ENCODE peak calls at places on chromosomes 4 and X, in six cellular contexts. K is fibroblast of mammary gland, B is PC-3, R is retinal pigment epithelial cell, Y is lung, V is transverse colon. C is an unnamed sample.

GRCh38 chr4:105022811-105023667 is 123.6 kb upstream of the TET2 start:
- DNase-seq in K (peak; percentile 39), Y (no peak), V (no peak), R (no peak), B (peak; percentile 84), C (no peak)

GRCh38 chrX:30010471-30010870 is 204.9 kb upstream of the MAGEB2 start:
- DNase-seq in V (no peak), K (no peak), Y (no peak), R (no peak), B (no peak), C (no peak)

GRCh38 chr4:81427605-81427922 is 44.1 kb downstream of the RASGEF1B start:
- DNase-seq in B (no peak), Y (no peak), R (no peak), K (no peak), V (no peak), C (no peak)

GRCh38 chrX:104679175-104679574 is 113.2 kb downstream of the IL1RAPL2 start:
- DNase-seq in R (no peak), V (no peak), Y (no peak), B (peak; percentile 79), K (no peak), C (no peak)

GRCh38 chrX:2391869-2392606 is 108.7 kb downstream of the DHRSX start:
- DNase-seq in B (peak; percentile 93), Y (no peak), K (peak; percentile 80), V (no peak), R (peak; percentile 81), C (peak; percentile 90)

GRCh38 chr4:174604198-174604597 is 81.9 kb upstream of the HPGD start:
- DNase-seq in K (peak; percentile 71), B (peak; percentile 91), V (no peak), Y (no peak), R (no peak), C (peak; percentile 19)

GRCh38 chr4:168784786-168785461 is 225.1 kb downstream of the CBR4 start:
- DNase-seq in Y (no peak), B (peak; percentile 10), R (peak; percentile 99), V (no peak), K (no peak), C (no peak)

GRCh38 chrX:28120076-28120475 is 138.8 kb upstream of the DCAF8L1 start:
- DNase-seq in R (no peak), V (no peak), Y (no peak), K (no peak), B (peak; percentile 86), C (peak; percentile 31)

GRCh38 chr4:173461170-173461569 is 62.3 kb upstream of the SCRG1 start:
- DNase-seq in R (no peak), K (peak; percentile 48), B (peak; percentile 62), Y (no peak), V (no peak), C (no peak)

GRCh38 chr4:687048-687974 is 1.6 kb downstream of the SLC49A3 start:
- DNase-seq in K (peak; percentile 97), R (peak; percentile 48), V (peak; percentile 91), Y (peak; percentile 88), B (peak; percentile 73), C (peak; percentile 62)

GRCh38 chrX:147478899-147479298 is 432.8 kb upstream of the FMR1 start:
- DNase-seq in K (no peak), Y (no peak), V (no peak), R (no peak), B (no peak), C (no peak)

GRCh38 chrX:12700745-12701144 is 90.5 kb upstream of the PRPS2 start:
- DNase-seq in V (no peak), K (no peak), R (no peak), Y (no peak), B (no peak), C (no peak)

GRCh38 chr4:1502976-1503375 is 96.7 kb upstream of the NKX1-1 start:
- DNase-seq in B (no peak), Y (no peak), V (peak; percentile 3), K (no peak), R (no peak), C (no peak)

GRCh38 chr4:56215901-56216300 is 171.4 kb downstream of the AASDH start:
- DNase-seq in Y (no peak), B (peak; percentile 72), K (peak; percentile 63), V (peak; percentile 72), R (peak; percentile 37), C (no peak)

GRCh38 chr4:22238742-22239141 is 277.1 kb downstream of the ADGRA3 start:
- DNase-seq in Y (no peak), R (no peak), K (no peak), B (no peak), V (peak; percentile 16), C (no peak)

GRCh38 chr4:44221407-44221806 is 227.2 kb downstream of the KCTD8 start:
- DNase-seq in R (no peak), K (no peak), V (no peak), B (no peak), Y (no peak), C (no peak)

GRCh38 chr4:149980941-149981340 is 97.3 kb upstream of the DCLK2 start:
- DNase-seq in V (peak; percentile 60), K (peak; percentile 69), Y (no peak), B (peak; percentile 67), R (no peak), C (peak; percentile 25)

GRCh38 chrX:108122748-108123147 is 31.2 kb downstream of the ATG4A start:
- DNase-seq in Y (no peak), R (peak; percentile 30), K (peak; percentile 45), V (no peak), B (no peak), C (no peak)

GRCh38 chr4:15341733-15342300 is 86.0 kb upstream of the C1QTNF7 start:
- DNase-seq in V (no peak), K (no peak), B (no peak), Y (no peak), R (no peak), C (no peak)
- TF ChIP-seq CTCF in V (no peak), K (no peak), B (no peak), Y (no peak), R (no peak), C (no peak)

DNA sequence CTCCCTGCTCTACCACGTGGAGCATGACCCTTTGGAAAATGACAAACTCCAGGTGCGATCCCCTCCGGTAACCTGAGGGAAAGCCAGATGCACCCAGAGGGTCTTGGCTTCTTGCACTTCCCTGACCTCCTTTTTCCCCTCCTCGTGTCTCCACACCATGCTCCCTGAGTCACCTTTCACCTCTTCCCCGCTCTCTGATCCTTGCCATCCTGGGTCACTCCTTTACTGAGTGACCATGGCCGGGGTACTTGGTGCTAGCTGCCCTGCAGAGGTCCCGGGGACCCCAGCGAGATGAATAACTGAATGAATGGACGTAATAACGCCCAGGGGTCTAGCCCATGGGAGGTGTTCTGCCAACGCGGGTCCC is 401 bp upstream of the ZFP92 start:
- DNase-seq in V (no peak), B (no peak), R (no peak), Y (no peak), K (no peak), C (no peak)
- H3K4me3 ChIP-seq in V (peak overlapping the region; percentile 35), B (no peak overlapping the region), R (peak overlapping the region; percentile 32), Y (no peak overlapping the region), K (no peak overlapping the region), C (peak overlapping the region; percentile 45)

DNA sequence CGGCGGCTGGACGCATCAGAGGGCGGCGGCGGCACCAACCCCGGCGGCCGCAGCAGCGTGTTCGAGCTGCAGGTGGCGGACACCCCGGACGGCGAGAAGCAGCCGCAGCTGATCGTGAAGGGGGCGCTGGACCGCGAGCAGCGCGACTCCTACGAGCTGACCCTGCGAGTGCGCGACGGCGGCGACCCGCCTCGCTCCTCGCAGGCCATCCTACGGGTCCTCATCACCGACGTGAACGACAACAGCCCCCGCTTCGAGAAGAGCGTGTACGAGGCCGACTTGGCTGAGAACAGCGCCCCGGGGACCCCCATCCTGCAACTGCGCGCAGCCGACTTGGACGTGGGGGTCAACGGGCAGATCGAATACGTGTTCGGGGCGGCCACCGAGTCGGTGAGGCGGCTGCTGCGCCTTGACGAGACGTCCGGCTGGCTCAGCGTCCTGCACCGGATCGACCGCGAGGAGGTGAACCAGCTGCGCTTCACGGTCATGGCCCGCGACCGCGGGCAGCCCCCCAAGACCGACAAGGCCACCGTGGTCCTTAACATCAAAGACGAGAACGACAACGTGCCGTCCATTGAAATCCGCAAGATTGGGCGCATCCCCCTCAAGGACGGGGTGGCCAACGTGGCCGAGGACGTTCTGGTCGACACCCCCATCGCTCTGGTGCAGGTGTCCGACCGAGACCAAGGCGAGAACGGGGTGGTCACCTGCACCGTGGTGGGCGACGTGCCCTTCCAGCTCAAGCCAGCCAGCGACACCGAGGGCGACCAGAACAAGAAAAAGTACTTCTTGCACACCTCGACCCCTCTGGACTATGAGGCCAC is 2.1 kb downstream of the PCDH7 start:
- DNase-seq in B (no peak), V (no peak), Y (no peak), K (no peak), R (no peak), C (no peak)
- TF ChIP-seq CTCF in B (no peak), V (peak; percentile 12), Y (no peak), K (no peak), R (peak; percentile 1), C (no peak)

GRCh38 chr4:113437124-113437523 is 324.4 kb downstream of the CAMK2D start:
- DNase-seq in R (no peak), Y (no peak), K (peak; percentile 61), B (no peak), V (no peak), C (no peak)
- H3K4me3 ChIP-seq in R (no peak overlapping the region), Y (no peak overlapping the region), K (no peak overlapping the region), B (no peak overlapping the region), V (no peak overlapping the region), C (no peak overlapping the region)

DNA sequence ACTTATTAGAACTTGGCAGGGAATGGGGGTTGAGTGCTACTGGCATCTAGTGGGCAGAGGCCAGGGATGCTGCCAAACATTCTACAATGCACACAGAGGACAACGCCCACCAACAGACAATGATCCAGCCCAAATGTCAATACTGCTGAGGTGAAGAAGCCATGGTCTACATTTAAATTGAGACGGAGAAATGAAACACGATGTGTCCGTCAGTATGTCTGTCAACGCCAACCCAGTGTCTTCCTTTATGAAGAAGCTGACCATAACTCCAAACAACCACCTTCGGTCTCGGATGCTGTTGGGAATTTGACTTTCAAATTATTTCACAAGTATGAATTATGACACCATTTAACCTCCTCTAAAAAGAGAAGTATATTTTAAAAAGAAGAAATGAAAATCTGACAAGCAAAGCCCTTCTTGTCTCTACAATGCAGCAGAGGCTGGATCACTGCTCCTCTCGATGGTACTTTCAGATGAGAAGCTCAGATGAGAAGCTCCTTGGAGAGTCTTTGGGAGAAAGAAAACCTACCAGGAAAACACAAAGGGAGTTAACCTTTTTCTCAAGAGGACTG is 123.7 kb upstream of the MAP3K15 start:
- DNase-seq in R (no peak), Y (no peak), B (peak; percentile 31), V (no peak), K (no peak), C (no peak)
- TF ChIP-seq CTCF in R (no peak), Y (no peak), B (peak; percentile 35), V (no peak), K (no peak), C (no peak)

GRCh38 chr4:3037957-3038451 is 36.3 kb downstream of the HTT-AS start:
- DNase-seq in K (no peak), B (no peak), R (no peak), V (no peak), Y (no peak), C (no peak)
- H3K4me3 ChIP-seq in K (no peak overlapping the region), B (no peak overlapping the region), R (no peak overlapping the region), V (no peak overlapping the region), Y (no peak overlapping the region), C (no peak overlapping the region)

DNA sequence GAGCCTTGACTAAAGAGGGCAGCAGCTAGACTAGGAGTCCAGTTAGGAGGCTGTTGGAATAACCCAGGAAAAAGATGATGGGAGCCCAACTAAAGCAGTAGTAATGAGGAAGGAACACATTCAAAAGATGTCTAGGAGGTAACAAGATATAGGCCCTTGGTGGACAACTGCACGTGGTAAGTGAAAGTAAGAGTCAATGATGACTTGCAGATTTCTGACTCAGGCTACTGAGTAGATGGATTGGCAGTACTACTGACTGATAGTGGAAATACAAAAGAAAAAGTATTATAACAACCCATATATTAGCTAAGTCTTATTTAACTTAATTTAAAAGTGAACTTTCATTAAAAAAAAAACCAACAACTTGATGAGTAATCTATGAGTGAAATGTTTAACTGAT is 74.0 kb downstream of the PAK3 start:
- DNase-seq in R (no peak), Y (no peak), B (no peak), V (no peak), K (peak; percentile 67), C (peak; percentile 9)
- TF ChIP-seq CTCF in R (no peak), Y (no peak), B (no peak), V (no peak), K (no peak), C (no peak)

C was measured in kidney epithelial cell.